ENCODE peak calls at places on chromosome 4, in nine cellular contexts. T is iris pigment epithelial cell; D is C1 segment of cervical spinal cord; G is breast epithelium; F is heart right ventricle; N is NCI-H2081; E is activated naive CD8-positive, alpha-beta T cell treated with anti-CD3 and anti-CD28 coated beads, Interleukin-2, amount 50 U/mL, for 24 hours; L is skeletal muscle cell; A is cardiac fibroblast. K is an unnamed sample.

GRCh38 chr4:181566490-181566889 is 676.7 kb upstream of the TENM3 start:
- DNase-seq in F (peak), G (no peak), E (no peak), D (no peak), L (peak), T (peak), N (no peak), A (peak), K (no peak)

GRCh38 chr4:177569443-177569842 is 127.2 kb upstream of the AGA start:
- DNase-seq in D (no peak), T (no peak), G (no peak), F (no peak), E (no peak), A (no peak), L (no peak), N (no peak), K (no peak)

GRCh38 chr4:152090543-152090942 is 329.7 kb upstream of the GATB start:
- DNase-seq in N (no peak), F (peak), G (no peak), T (no peak), A (peak), D (no peak), E (no peak), L (no peak), K (no peak)

GRCh38 chr4:110270492-110271197 is 72.2 kb upstream of the ELOVL6 start:
- DNase-seq in N (no peak), D (no peak), T (peak), G (no peak), E (no peak), F (no peak), L (peak), A (peak), K (no peak)

GRCh38 chr4:185936650-185937376 is 124.8 kb upstream of the SORBS2 start:
- DNase-seq in N (no peak), L (no peak), G (no peak), A (no peak), E (no peak), T (peak), D (no peak), F (no peak), K (no peak)

GRCh38 chr4:46270986-46271596 is 118.8 kb downstream of the GABRA2 start:
- DNase-seq in D (no peak), G (no peak), A (peak), F (no peak), E (no peak), N (peak), T (peak), L (no peak), K (no peak)

GRCh38 chr4:172142331-172142738 is 329.1 kb downstream of the GALNTL6 start:
- DNase-seq in L (peak), A (peak), F (no peak), E (no peak), T (peak), D (no peak), G (no peak), N (no peak), K (no peak)

GRCh38 chr4:141652161-141652778 is 15.9 kb downstream of the IL15 start:
- DNase-seq in A (no peak), E (no peak), G (no peak), L (no peak), F (no peak), T (peak), N (no peak), D (no peak), K (no peak)

GRCh38 chr4:121765368-121765705 is 373 bp upstream of the SMIM43 start:
- DNase-seq in E (no peak), F (no peak), G (no peak), D (no peak), A (peak), L (no peak), T (no peak), N (no peak), K (no peak)

GRCh38 chr4:169251291-169252235 is 19.2 kb downstream of the SH3RF1 start:
- DNase-seq in N (no peak), E (no peak), G (no peak), L (no peak), A (peak), F (no peak), T (no peak), D (no peak), K (no peak)

GRCh38 chr4:101762544-101762943 is 28.0 kb upstream of the BANK1 start:
- DNase-seq in A (no peak), T (no peak), D (no peak), G (no peak), L (no peak), E (no peak), F (no peak), N (no peak), K (no peak)

GRCh38 chr4:79632114-79632513 is 224.1 kb upstream of the GK2 start:
- DNase-seq in N (no peak), G (no peak), F (no peak), D (no peak), L (no peak), T (no peak), A (no peak), E (no peak), K (no peak)

GRCh38 chr4:147829401-147830101 is 97.7 kb downstream of the ARHGAP10 start:
- DNase-seq in D (no peak), N (no peak), F (peak), A (peak), T (peak), E (no peak), G (peak), L (peak), K (peak)

GRCh38 chr4:113106076-113106475 is 56.6 kb downstream of the ANK2 start:
- DNase-seq in F (no peak), D (no peak), A (peak), N (no peak), G (no peak), T (peak), E (no peak), L (no peak), K (no peak)